ENCODE peak calls at places on chromosomes 7 and 10, in five cellular contexts. G is H9, K is upper lobe of right lung, Z is caudate nucleus, W is ascending aorta. M is an unnamed sample.

GRCh38 chr10:132696728-132697567 is 89.0 kb downstream of the NKX6-2 start:
- DNase-seq in G (peak), K (peak), Z (no peak), W (no peak), M (no peak)

GRCh38 chr7:101659706-101660105 is 30.6 kb upstream of the MYL10 start:
- DNase-seq in G (no peak), K (no peak), Z (no peak), W (no peak), M (no peak)

GRCh38 chr10:132541129-132541528 is 3.5 kb downstream of the INPP5A start:
- DNase-seq in G (no peak), K (no peak), Z (no peak), W (no peak), M (no peak)

GRCh38 chr7:128236924-128237586 is 4.0 kb upstream of the LEP start:
- DNase-seq in G (no peak), K (no peak), Z (no peak), W (no peak), M (no peak)

GRCh38 chr10:104028146-104028545 is 57.5 kb downstream of the COL17A1 start:
- DNase-seq in G (peak), K (no peak), Z (no peak), W (no peak), M (no peak)

GRCh38 chr10:97771055-97771811 is 566 bp downstream of the SFRP5 start:
- DNase-seq in G (peak), K (no peak), Z (no peak), W (no peak), M (no peak)

GRCh38 chr10:48411510-48411909 is 105.0 kb downstream of the MAPK8 start:
- DNase-seq in G (no peak), K (no peak), Z (no peak), W (no peak), M (no peak)

GRCh38 chr7:44727346-44728262 is 21.0 kb upstream of the ZMIZ2 start:
- DNase-seq in G (no peak), K (no peak), Z (no peak), W (no peak), M (no peak)

GRCh38 chr7:28505861-28506260 is 93.5 kb downstream of the CREB5 start:
- DNase-seq in G (no peak), K (no peak), Z (no peak), W (no peak), M (no peak)

DNA sequence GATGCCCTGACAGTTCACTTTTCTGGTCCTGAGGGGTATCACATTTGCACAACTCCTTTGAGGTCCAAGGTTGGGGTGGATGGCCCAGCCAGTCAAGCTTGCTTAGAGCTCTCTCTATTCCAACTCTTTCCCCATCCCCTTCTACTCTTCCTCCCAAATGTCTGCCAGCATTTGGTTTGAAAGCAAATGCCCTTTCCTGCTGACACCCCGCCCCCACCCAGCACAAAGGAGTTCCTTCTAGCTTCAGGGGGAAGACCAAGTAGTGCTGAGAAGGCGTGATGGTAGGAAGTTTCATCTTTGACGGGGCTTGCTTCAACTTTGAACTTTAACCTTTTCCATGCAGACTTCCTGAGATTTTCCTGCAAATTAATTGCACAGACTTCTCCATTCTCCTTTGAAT is 137.5 kb upstream of the TCF7L2 start:
- DNase-seq in G (no peak), K (no peak), Z (no peak), W (no peak), M (no peak)
- H3K27ac ChIP-seq in G (peak), K (no peak), Z (no peak), W (peak), M (peak)

GRCh38 chr10:49762566-49762877 is 399 bp upstream of the OGDHL start:
- DNase-seq in G (no peak), K (no peak), Z (no peak), W (no peak), M (no peak)

GRCh38 chr10:49761201-49761788 is 828 bp downstream of the OGDHL start:
- DNase-seq in G (no peak), K (no peak), Z (no peak), W (no peak), M (no peak)

GRCh38 chr10:49759787-49760551 is 2.2 kb downstream of the OGDHL start:
- DNase-seq in G (peak), K (no peak), Z (no peak), W (no peak), M (no peak)

GRCh38 chr10:49760789-49761188 is 1.3 kb downstream of the OGDHL start:
- DNase-seq in G (peak), K (no peak), Z (no peak), W (no peak), M (no peak)

GRCh38 chr10:49761789-49762565 is at the start of gene OGDHL:
- DNase-seq in G (peak), K (peak), Z (peak), W (no peak), M (no peak)
- H3K27ac ChIP-seq in G (no peak), K (no peak), Z (no peak), W (no peak), M (no peak)

DNA sequence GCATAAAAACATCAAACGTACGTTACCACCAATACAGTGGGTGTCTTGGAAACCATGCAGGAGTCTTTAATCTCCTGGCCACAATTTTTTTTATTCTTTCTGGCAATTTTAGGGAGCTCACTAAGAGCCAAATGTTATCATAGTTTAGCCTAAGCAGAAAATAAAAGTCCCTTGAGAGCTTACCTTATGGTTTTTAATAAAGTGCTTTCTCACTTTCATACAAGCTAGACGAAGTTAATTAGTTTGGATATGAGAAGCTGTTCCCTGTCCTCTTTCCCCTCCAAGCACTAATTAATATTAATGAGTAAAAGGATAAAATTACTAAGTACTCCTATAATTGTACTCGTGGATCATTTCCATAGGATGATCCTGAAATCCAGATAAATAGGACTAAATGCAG is 58.5 kb upstream of the HECW1 start:
- DNase-seq in G (no peak), K (no peak), Z (no peak), W (no peak), M (no peak)
- H3K27ac ChIP-seq in G (no peak), K (no peak), Z (no peak), W (no peak), M (no peak)

GRCh38 chr10:79415736-79416577 is 29.5 kb downstream of the ZCCHC24 start:
- DNase-seq in G (no peak), K (no peak), Z (no peak), W (no peak), M (no peak)
- H3K27ac ChIP-seq in G (no peak), K (no peak), Z (peak), W (no peak), M (no peak)

GRCh38 chr7:46577394-46577793 is 656.3 kb upstream of the IGFBP3 start:
- DNase-seq in G (no peak), K (no peak), Z (no peak), W (no peak), M (no peak)
- H3K27ac ChIP-seq in G (no peak), K (no peak), Z (no peak), W (no peak), M (no peak)

GRCh38 chr7:71465741-71466189 is 333.8 kb downstream of the GALNT17 start:
- DNase-seq in G (peak), K (no peak), Z (no peak), W (no peak), M (no peak)
- H3K27ac ChIP-seq in G (peak), K (no peak), Z (no peak), W (no peak), M (no peak)

M was measured in breast epithelium.